ENCODE peak calls at places on chromosomes 6 and 20, in five cellular contexts. C is fibroblast of pulmonary artery, O is left ventricle myocardium inferior, T is adrenal gland, G is H1. A is an unnamed sample.
A peak's percentile ranks its signal among the peaks of the same experiment; 100 is the strongest.

GRCh38 chr6:170181338-170181690 is 109.6 kb downstream of the DLL1 start:
- DNase-seq in C (no peak), O (no peak), G (no peak), T (no peak), A (no peak)

GRCh38 chr6:145836170-145836569 is 21.6 kb upstream of the FBXO30 start:
- DNase-seq in O (no peak), C (peak; percentile 77), T (no peak), G (no peak), A (peak; percentile 73)

GRCh38 chr6:88843040-88843439 is 120.4 kb downstream of the RNGTT start:
- DNase-seq in G (no peak), C (peak; percentile 73), O (no peak), T (no peak), A (peak; percentile 35)

GRCh38 chr6:101402618-101403002 is 9.1 kb downstream of the GRIK2 start:
- DNase-seq in O (no peak), C (no peak), G (peak; percentile 72), T (no peak), A (peak; percentile 19)

GRCh38 chr20:62337558-62338293 is 29.4 kb downstream of the LAMA5 start:
- DNase-seq in C (no peak), O (no peak), G (no peak), T (no peak), A (no peak)

GRCh38 chr20:61926796-61927192 is 138.9 kb downstream of the TAF4 start:
- DNase-seq in O (no peak), G (no peak), C (no peak), T (no peak), A (no peak)

GRCh38 chr6:160973311-160973710 is 18.3 kb upstream of the MAP3K4 start:
- DNase-seq in O (peak; percentile 60), T (no peak), G (no peak), C (peak; percentile 72), A (peak; percentile 74)

GRCh38 chr6:32949113-32949512 is 3.8 kb downstream of the HLA-DMA start:
- DNase-seq in C (no peak), T (no peak), O (no peak), G (no peak), A (no peak)

GRCh38 chr6:133707456-133707855 is 181.5 kb upstream of the TCF21 start:
- DNase-seq in T (no peak), G (no peak), O (no peak), C (peak; percentile 95), A (peak; percentile 86)

GRCh38 chr6:43058511-43058910 is 723 bp downstream of the MRPL2 start:
- DNase-seq in G (no peak), C (no peak), O (no peak), T (no peak), A (no peak)

GRCh38 chr6:30707281-30707850 is 9.7 kb downstream of the MDC1 start:
- DNase-seq in O (no peak), T (no peak), G (no peak), C (no peak), A (no peak)

GRCh38 chr6:157760589-157761330 is 62.3 kb upstream of the SNX9 start:
- DNase-seq in T (no peak), C (peak; percentile 93), G (no peak), O (no peak), A (peak; percentile 88)

GRCh38 chr6:5132741-5133140 is 47.6 kb downstream of the PPP1R3G start:
- DNase-seq in T (peak; percentile 80), O (peak; percentile 70), C (peak; percentile 99), G (no peak), A (peak; percentile 71)

GRCh38 chr6:162069995-162070394 is 657.6 kb downstream of the PRKN start:
- DNase-seq in O (no peak), C (peak; percentile 11), G (no peak), T (no peak), A (peak; percentile 30)

GRCh38 chr6:7697820-7698623 is 27.9 kb upstream of the BMP6 start:
- DNase-seq in C (peak; percentile 99), G (no peak), O (no peak), T (peak; percentile 60), A (peak; percentile 83)

GRCh38 chr20:62485062-62485700 is 9.4 kb upstream of the GATA5 start:
- DNase-seq in C (peak; percentile 64), O (no peak), G (no peak), T (peak; percentile 84), A (no peak)

GRCh38 chr6:170179925-170180324 is 111.0 kb downstream of the DLL1 start:
- DNase-seq in T (no peak), C (no peak), G (no peak), O (no peak), A (no peak)

GRCh38 chr6:2749972-2750600 is 636 bp downstream of the MYLK4 start:
- DNase-seq in T (peak; percentile 52), G (peak; percentile 81), O (peak; percentile 51), C (peak; percentile 75), A (peak; percentile 50)

GRCh38 chr6:43297644-43298564 is at the start of gene SLC22A7:
- DNase-seq in G (no peak), T (peak; percentile 70), C (peak; percentile 3), O (peak; percentile 71), A (no peak)

GRCh38 chr6:7532232-7532631 is 9.2 kb upstream of the DSP start:
- DNase-seq in T (no peak), C (no peak), O (no peak), G (no peak), A (no peak)

GRCh38 chr6:72709436-72709835 is 87.6 kb downstream of the KCNQ5 start:
- DNase-seq in C (no peak), O (no peak), T (no peak), G (no peak), A (peak; percentile 3)

GRCh38 chr6:37691904-37692806 is 5.5 kb downstream of the MDGA1 start:
- DNase-seq in C (peak; percentile 66), T (peak; percentile 76), G (peak; percentile 96), O (peak; percentile 70), A (peak; percentile 86)

GRCh38 chr6:69888842-69889590 is 22.7 kb downstream of the COL19A1 start:
- DNase-seq in O (no peak), T (no peak), C (no peak), G (no peak), A (no peak)

GRCh38 chr20:58692579-58693225 is at the start of gene NPEPL1:
- DNase-seq in G (peak; percentile 70), O (peak; percentile 75), C (peak; percentile 72), T (peak; percentile 59), A (peak; percentile 72)

GRCh38 chr6:93341900-93342613 is 77.3 kb downstream of the EPHA7 start:
- DNase-seq in C (no peak), G (no peak), T (no peak), O (no peak), A (no peak)

GRCh38 chr6:139927742-139928305 is 553.4 kb upstream of the CITED2 start:
- DNase-seq in G (no peak), T (no peak), O (no peak), C (no peak), A (no peak)

GRCh38 chr6:40822619-40823018 is 216.4 kb downstream of the UNC5CL start:
- DNase-seq in G (no peak), C (no peak), O (no peak), T (no peak), A (no peak)

GRCh38 chr20:664576-664975 is 11.0 kb downstream of the SCRT2 start:
- DNase-seq in O (no peak), C (no peak), G (no peak), T (no peak), A (no peak)

DNA sequence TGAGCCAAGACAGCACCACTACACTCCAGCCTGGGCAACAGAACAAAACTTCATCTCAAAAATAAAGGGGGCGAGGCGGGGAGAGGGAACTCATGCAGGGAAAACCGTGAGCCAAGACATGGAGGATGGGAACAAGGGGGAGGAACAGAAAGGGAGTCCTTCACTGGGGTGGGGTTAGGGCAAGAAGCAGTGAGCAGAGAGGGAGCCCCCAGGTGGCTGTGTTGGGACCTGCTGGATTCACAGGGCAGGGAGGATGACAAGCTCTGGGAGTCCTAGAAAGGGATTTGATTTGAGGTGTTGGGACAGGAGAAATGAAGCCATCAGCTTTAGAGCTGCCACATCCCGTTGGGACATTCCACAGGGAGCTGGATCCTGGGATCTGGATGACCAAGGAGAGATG is 90.6 kb upstream of the TOP1 start:
- DNase-seq in O (no peak), C (no peak), T (no peak), G (peak; percentile 68), A (no peak)
- TF ChIP-seq CTCF in O (no peak), C (no peak), T (no peak), G (peak; percentile 68), A (no peak)

GRCh38 chr6:112785408-112785807 is 438.3 kb downstream of the RFPL4B start:
- DNase-seq in T (no peak), G (no peak), C (no peak), O (no peak), A (no peak)

GRCh38 chr6:112786801-112787200 is 439.7 kb downstream of the RFPL4B start:
- DNase-seq in O (no peak), G (no peak), C (no peak), T (no peak), A (no peak)

GRCh38 chr6:112780498-112781096 is 433.5 kb downstream of the RFPL4B start:
- DNase-seq in T (peak; percentile 57), G (peak; percentile 75), C (peak; percentile 92), O (peak; percentile 29), A (peak; percentile 76)

DNA sequence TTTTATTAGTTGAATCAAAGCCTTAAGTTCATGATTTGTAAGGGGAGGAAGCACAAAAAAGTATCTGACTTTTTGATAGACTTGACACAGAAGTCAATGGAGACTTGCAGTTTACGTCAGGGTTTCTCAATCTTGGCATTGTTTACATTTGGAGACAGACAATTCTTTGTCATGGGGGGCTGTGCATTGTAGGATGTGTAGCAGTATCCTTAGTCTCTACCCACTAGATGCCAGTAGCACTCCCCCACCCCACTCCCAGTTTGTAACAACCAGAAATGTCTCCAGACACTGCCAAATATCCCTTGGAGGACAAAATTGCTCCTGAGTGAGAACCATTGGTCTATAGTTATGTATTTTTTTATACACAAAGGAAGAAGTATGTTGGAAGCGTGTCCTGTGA is 434.1 kb downstream of the RFPL4B start:
- DNase-seq in O (no peak), T (no peak), C (peak; percentile 78), G (no peak), A (peak; percentile 16)
- TF ChIP-seq CTCF in O (no peak), T (no peak), C (peak; percentile 36), G (no peak), A (no peak)

GRCh38 chr20:16699287-16699686 is 30.5 kb upstream of the SNRPB2 start:
- DNase-seq in T (no peak), O (no peak), G (no peak), C (no peak), A (no peak)
- TF ChIP-seq CTCF in T (no peak), O (peak; percentile 25), G (peak; percentile 35), C (no peak), A (no peak)

DNA sequence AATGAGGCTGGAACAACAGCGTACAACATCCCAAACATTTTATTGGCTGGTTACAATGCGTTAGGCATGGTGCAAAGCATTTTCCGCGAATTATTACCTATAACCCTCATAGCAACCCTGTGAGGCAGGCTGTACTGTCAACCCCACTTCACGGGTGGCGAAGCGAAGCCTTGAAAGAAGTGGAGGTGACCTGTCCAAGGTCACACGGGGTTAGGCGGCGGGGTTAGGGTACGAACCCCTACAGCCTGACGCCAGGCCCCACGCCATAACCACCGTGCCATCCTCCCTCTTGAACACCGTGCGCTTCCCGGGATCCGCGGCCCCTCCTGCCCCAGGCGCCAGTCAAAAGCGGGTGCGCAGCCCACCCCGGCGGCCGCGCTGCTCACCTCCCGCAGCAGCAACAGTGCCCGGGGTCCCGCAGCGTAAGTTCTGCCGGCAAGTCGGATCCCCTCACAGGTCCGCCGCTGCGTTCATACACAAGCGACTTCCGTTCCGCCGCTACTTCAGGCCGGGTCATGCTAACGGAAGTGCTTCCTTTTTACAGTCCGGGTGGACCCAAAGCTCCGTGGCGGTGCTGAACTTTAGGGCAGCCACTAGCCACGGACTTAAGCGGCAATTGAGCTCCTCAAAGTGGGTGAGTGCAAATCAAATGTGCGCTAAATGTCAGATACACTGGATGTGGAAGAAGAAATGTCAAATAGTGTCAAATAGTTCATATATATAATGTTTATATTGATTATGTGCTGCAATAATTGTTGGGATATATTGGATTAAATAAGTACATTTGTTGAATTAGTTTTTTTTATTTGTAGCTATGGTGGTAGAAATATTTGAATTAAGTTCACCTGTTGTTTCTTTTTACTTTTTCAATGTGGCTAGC is at the start of gene CDK5RAP1:
- DNase-seq in C (peak; percentile 95), G (peak; percentile 86), T (peak; percentile 90), O (peak; percentile 84), A (peak; percentile 95)
- TF ChIP-seq CTCF in C (no peak), G (no peak), T (no peak), O (no peak), A (no peak)

A was measured in foreskin fibroblast.